ENCODE peak calls at places on chromosomes 1 and 21, in ten cellular contexts. One of them, this sample, is unnamed.

GRCh38 chr1:167805041-167805556 is 83.3 kb downstream of the MPZL1 start:
- DNase-seq in effector memory CD4-positive, alpha-beta T cell: no peak
- DNase-seq in brain microvascular endothelial cell: no peak
- DNase-seq in GM23338: no peak
- DNase-seq in CD4-positive, alpha-beta T cell: no peak
- DNase-seq in CD8-positive, alpha-beta T cell: no peak
- DNase-seq in stimulated activated CD8-positive, alpha-beta memory T cell treated with anti-CD3 and anti-CD28 coated beads, Interleukin-7, amount 100 ng/mL, for 4 hours: no peak
- DNase-seq in NCI-H187: no peak
- DNase-seq in activated CD8-positive, alpha-beta memory T cell treated with anti-CD3 and anti-CD28 coated beads, Interleukin-2, amount 50 U/mL, for 4 hours: no peak
- DNase-seq in NCI-H526 treated with DMSO at 0.1 percent for 48 hours: no peak
- DNase-seq in this sample: no peak

GRCh38 chr1:7567376-7567775 is 203.7 kb upstream of the VAMP3 start:
- DNase-seq in stimulated activated CD8-positive, alpha-beta memory T cell treated with anti-CD3 and anti-CD28 coated beads, Interleukin-7, amount 100 ng/mL, for 4 hours: no peak
- DNase-seq in GM23338: no peak
- DNase-seq in CD8-positive, alpha-beta T cell: no peak
- DNase-seq in NCI-H526 treated with DMSO at 0.1 percent for 48 hours: no peak
- DNase-seq in NCI-H187: no peak
- DNase-seq in effector memory CD4-positive, alpha-beta T cell: no peak
- DNase-seq in brain microvascular endothelial cell: no peak
- DNase-seq in CD4-positive, alpha-beta T cell: no peak
- DNase-seq in activated CD8-positive, alpha-beta memory T cell treated with anti-CD3 and anti-CD28 coated beads, Interleukin-2, amount 50 U/mL, for 4 hours: no peak
- DNase-seq in this sample: no peak

GRCh38 chr1:185733818-185734709 is at the start of gene HMCN1:
- DNase-seq in GM23338: peak
- DNase-seq in activated CD8-positive, alpha-beta memory T cell treated with anti-CD3 and anti-CD28 coated beads, Interleukin-2, amount 50 U/mL, for 4 hours: peak
- DNase-seq in brain microvascular endothelial cell: peak
- DNase-seq in NCI-H187: no peak
- DNase-seq in NCI-H526 treated with DMSO at 0.1 percent for 48 hours: peak
- DNase-seq in CD8-positive, alpha-beta T cell: peak
- DNase-seq in CD4-positive, alpha-beta T cell: no peak
- DNase-seq in stimulated activated CD8-positive, alpha-beta memory T cell treated with anti-CD3 and anti-CD28 coated beads, Interleukin-7, amount 100 ng/mL, for 4 hours: no peak
- DNase-seq in effector memory CD4-positive, alpha-beta T cell: no peak
- DNase-seq in this sample: peak

GRCh38 chr1:214270097-214270635 is 10.8 kb upstream of the SMYD2 start:
- DNase-seq in NCI-H187: no peak
- DNase-seq in activated CD8-positive, alpha-beta memory T cell treated with anti-CD3 and anti-CD28 coated beads, Interleukin-2, amount 50 U/mL, for 4 hours: no peak
- DNase-seq in brain microvascular endothelial cell: no peak
- DNase-seq in GM23338: no peak
- DNase-seq in NCI-H526 treated with DMSO at 0.1 percent for 48 hours: no peak
- DNase-seq in CD4-positive, alpha-beta T cell: no peak
- DNase-seq in CD8-positive, alpha-beta T cell: no peak
- DNase-seq in effector memory CD4-positive, alpha-beta T cell: no peak
- DNase-seq in stimulated activated CD8-positive, alpha-beta memory T cell treated with anti-CD3 and anti-CD28 coated beads, Interleukin-7, amount 100 ng/mL, for 4 hours: no peak
- DNase-seq in this sample: no peak

GRCh38 chr1:92877792-92878191 is 46.0 kb downstream of the RPL5 start:
- DNase-seq in GM23338: no peak
- DNase-seq in brain microvascular endothelial cell: peak
- DNase-seq in effector memory CD4-positive, alpha-beta T cell: no peak
- DNase-seq in stimulated activated CD8-positive, alpha-beta memory T cell treated with anti-CD3 and anti-CD28 coated beads, Interleukin-7, amount 100 ng/mL, for 4 hours: no peak
- DNase-seq in CD8-positive, alpha-beta T cell: no peak
- DNase-seq in CD4-positive, alpha-beta T cell: no peak
- DNase-seq in NCI-H526 treated with DMSO at 0.1 percent for 48 hours: no peak
- DNase-seq in NCI-H187: no peak
- DNase-seq in activated CD8-positive, alpha-beta memory T cell treated with anti-CD3 and anti-CD28 coated beads, Interleukin-2, amount 50 U/mL, for 4 hours: no peak
- DNase-seq in this sample: no peak

GRCh38 chr21:25934771-25935224 is 200.0 kb downstream of the GABPA start:
- DNase-seq in stimulated activated CD8-positive, alpha-beta memory T cell treated with anti-CD3 and anti-CD28 coated beads, Interleukin-7, amount 100 ng/mL, for 4 hours: no peak
- DNase-seq in brain microvascular endothelial cell: peak
- DNase-seq in GM23338: no peak
- DNase-seq in NCI-H187: no peak
- DNase-seq in CD8-positive, alpha-beta T cell: no peak
- DNase-seq in NCI-H526 treated with DMSO at 0.1 percent for 48 hours: no peak
- DNase-seq in activated CD8-positive, alpha-beta memory T cell treated with anti-CD3 and anti-CD28 coated beads, Interleukin-2, amount 50 U/mL, for 4 hours: no peak
- DNase-seq in effector memory CD4-positive, alpha-beta T cell: no peak
- DNase-seq in CD4-positive, alpha-beta T cell: no peak
- DNase-seq in this sample: no peak

GRCh38 chr1:37945743-37946702 is 830 bp downstream of the INPP5B start:
- DNase-seq in activated CD8-positive, alpha-beta memory T cell treated with anti-CD3 and anti-CD28 coated beads, Interleukin-2, amount 50 U/mL, for 4 hours: no peak
- DNase-seq in effector memory CD4-positive, alpha-beta T cell: no peak
- DNase-seq in CD4-positive, alpha-beta T cell: no peak
- DNase-seq in CD8-positive, alpha-beta T cell: no peak
- DNase-seq in NCI-H526 treated with DMSO at 0.1 percent for 48 hours: no peak
- DNase-seq in stimulated activated CD8-positive, alpha-beta memory T cell treated with anti-CD3 and anti-CD28 coated beads, Interleukin-7, amount 100 ng/mL, for 4 hours: no peak
- DNase-seq in NCI-H187: no peak
- DNase-seq in GM23338: peak
- DNase-seq in brain microvascular endothelial cell: peak
- DNase-seq in this sample: peak

GRCh38 chr1:168498159-168498609 is 45.6 kb downstream of the XCL2 start:
- DNase-seq in stimulated activated CD8-positive, alpha-beta memory T cell treated with anti-CD3 and anti-CD28 coated beads, Interleukin-7, amount 100 ng/mL, for 4 hours: no peak
- DNase-seq in NCI-H187: peak
- DNase-seq in brain microvascular endothelial cell: no peak
- DNase-seq in activated CD8-positive, alpha-beta memory T cell treated with anti-CD3 and anti-CD28 coated beads, Interleukin-2, amount 50 U/mL, for 4 hours: no peak
- DNase-seq in effector memory CD4-positive, alpha-beta T cell: no peak
- DNase-seq in CD8-positive, alpha-beta T cell: no peak
- DNase-seq in CD4-positive, alpha-beta T cell: no peak
- DNase-seq in NCI-H526 treated with DMSO at 0.1 percent for 48 hours: no peak
- DNase-seq in GM23338: peak
- DNase-seq in this sample: peak

GRCh38 chr1:170695955-170696590 is 32.1 kb downstream of the PRRX1 start:
- DNase-seq in NCI-H526 treated with DMSO at 0.1 percent for 48 hours: no peak
- DNase-seq in NCI-H187: no peak
- DNase-seq in effector memory CD4-positive, alpha-beta T cell: no peak
- DNase-seq in stimulated activated CD8-positive, alpha-beta memory T cell treated with anti-CD3 and anti-CD28 coated beads, Interleukin-7, amount 100 ng/mL, for 4 hours: no peak
- DNase-seq in brain microvascular endothelial cell: no peak
- DNase-seq in CD4-positive, alpha-beta T cell: no peak
- DNase-seq in GM23338: no peak
- DNase-seq in activated CD8-positive, alpha-beta memory T cell treated with anti-CD3 and anti-CD28 coated beads, Interleukin-2, amount 50 U/mL, for 4 hours: no peak
- DNase-seq in CD8-positive, alpha-beta T cell: no peak
- DNase-seq in this sample: no peak

GRCh38 chr1:157377216-157377821 is 175.0 kb downstream of the FCRL5 start:
- DNase-seq in CD4-positive, alpha-beta T cell: no peak
- DNase-seq in effector memory CD4-positive, alpha-beta T cell: no peak
- DNase-seq in NCI-H187: peak
- DNase-seq in CD8-positive, alpha-beta T cell: no peak
- DNase-seq in NCI-H526 treated with DMSO at 0.1 percent for 48 hours: peak
- DNase-seq in GM23338: peak
- DNase-seq in stimulated activated CD8-positive, alpha-beta memory T cell treated with anti-CD3 and anti-CD28 coated beads, Interleukin-7, amount 100 ng/mL, for 4 hours: no peak
- DNase-seq in brain microvascular endothelial cell: peak
- DNase-seq in activated CD8-positive, alpha-beta memory T cell treated with anti-CD3 and anti-CD28 coated beads, Interleukin-2, amount 50 U/mL, for 4 hours: no peak
- DNase-seq in this sample: peak

GRCh38 chr1:33351281-33351660 is 30.4 kb upstream of the A3GALT2 start:
- DNase-seq in GM23338: no peak
- DNase-seq in activated CD8-positive, alpha-beta memory T cell treated with anti-CD3 and anti-CD28 coated beads, Interleukin-2, amount 50 U/mL, for 4 hours: no peak
- DNase-seq in brain microvascular endothelial cell: no peak
- DNase-seq in NCI-H187: no peak
- DNase-seq in stimulated activated CD8-positive, alpha-beta memory T cell treated with anti-CD3 and anti-CD28 coated beads, Interleukin-7, amount 100 ng/mL, for 4 hours: no peak
- DNase-seq in CD4-positive, alpha-beta T cell: no peak
- DNase-seq in effector memory CD4-positive, alpha-beta T cell: no peak
- DNase-seq in NCI-H526 treated with DMSO at 0.1 percent for 48 hours: no peak
- DNase-seq in CD8-positive, alpha-beta T cell: no peak
- DNase-seq in this sample: no peak

GRCh38 chr1:163315773-163316374 is 5.9 kb upstream of the NUF2 start:
- DNase-seq in brain microvascular endothelial cell: peak
- DNase-seq in CD4-positive, alpha-beta T cell: peak
- DNase-seq in NCI-H187: peak
- DNase-seq in stimulated activated CD8-positive, alpha-beta memory T cell treated with anti-CD3 and anti-CD28 coated beads, Interleukin-7, amount 100 ng/mL, for 4 hours: no peak
- DNase-seq in CD8-positive, alpha-beta T cell: peak
- DNase-seq in GM23338: peak
- DNase-seq in activated CD8-positive, alpha-beta memory T cell treated with anti-CD3 and anti-CD28 coated beads, Interleukin-2, amount 50 U/mL, for 4 hours: peak
- DNase-seq in effector memory CD4-positive, alpha-beta T cell: no peak
- DNase-seq in NCI-H526 treated with DMSO at 0.1 percent for 48 hours: peak
- DNase-seq in this sample: no peak

GRCh38 chr21:37060296-37060695 is 12.6 kb downstream of the PIGP start:
- DNase-seq in stimulated activated CD8-positive, alpha-beta memory T cell treated with anti-CD3 and anti-CD28 coated beads, Interleukin-7, amount 100 ng/mL, for 4 hours: no peak
- DNase-seq in CD8-positive, alpha-beta T cell: no peak
- DNase-seq in effector memory CD4-positive, alpha-beta T cell: no peak
- DNase-seq in activated CD8-positive, alpha-beta memory T cell treated with anti-CD3 and anti-CD28 coated beads, Interleukin-2, amount 50 U/mL, for 4 hours: no peak
- DNase-seq in brain microvascular endothelial cell: peak
- DNase-seq in NCI-H187: peak
- DNase-seq in NCI-H526 treated with DMSO at 0.1 percent for 48 hours: no peak
- DNase-seq in CD4-positive, alpha-beta T cell: no peak
- DNase-seq in GM23338: peak
- DNase-seq in this sample: peak

GRCh38 chr1:199875337-199875736 is 152.2 kb upstream of the NR5A2 start:
- DNase-seq in CD4-positive, alpha-beta T cell: no peak
- DNase-seq in CD8-positive, alpha-beta T cell: no peak
- DNase-seq in NCI-H526 treated with DMSO at 0.1 percent for 48 hours: no peak
- DNase-seq in brain microvascular endothelial cell: no peak
- DNase-seq in activated CD8-positive, alpha-beta memory T cell treated with anti-CD3 and anti-CD28 coated beads, Interleukin-2, amount 50 U/mL, for 4 hours: no peak
- DNase-seq in NCI-H187: no peak
- DNase-seq in stimulated activated CD8-positive, alpha-beta memory T cell treated with anti-CD3 and anti-CD28 coated beads, Interleukin-7, amount 100 ng/mL, for 4 hours: no peak
- DNase-seq in effector memory CD4-positive, alpha-beta T cell: no peak
- DNase-seq in GM23338: no peak
- DNase-seq in this sample: no peak